ENCODE peak calls at places on chromosome 3, in seven cellular contexts. Y, I, X, F, G, L and T are unnamed samples.

GRCh38 chr3:35946857-35947514 is 307.7 kb downstream of the ARPP21 start:
- DNase-seq in Y (no peak), I (no peak), X (no peak), L (no peak), G (no peak), F (peak; percentile 45), T (no peak)

GRCh38 chr3:13826672-13827071 is 53.2 kb downstream of the WNT7A start:
- DNase-seq in F (no peak), G (no peak), I (no peak), Y (no peak), L (no peak), X (no peak), T (no peak)

GRCh38 chr3:90010341-90010740 is 902.9 kb downstream of the EPHA3 start:
- DNase-seq in Y (no peak), X (no peak), I (no peak), F (no peak), G (no peak), L (no peak), T (no peak)

GRCh38 chr3:171380711-171381435 is 79.3 kb downstream of the TNIK start:
- DNase-seq in X (no peak), Y (no peak), I (no peak), L (no peak), G (no peak), F (no peak), T (no peak)

GRCh38 chr3:85781806-85782205 is 823.0 kb downstream of the CADM2 start:
- DNase-seq in I (no peak), Y (no peak), F (peak; percentile 89), L (no peak), G (no peak), X (no peak), T (no peak)

GRCh38 chr3:157063926-157064325 is 96.0 kb downstream of the CCNL1 start:
- DNase-seq in I (no peak), X (no peak), Y (no peak), F (peak; percentile 29), G (no peak), L (no peak), T (no peak)

GRCh38 chr3:24318668-24319287 is 175.9 kb downstream of the THRB start:
- DNase-seq in Y (no peak), F (no peak), X (no peak), G (no peak), I (no peak), L (no peak), T (no peak)

GRCh38 chr3:50256978-50257890 is 11.7 kb upstream of the SEMA3B start:
- DNase-seq in X (peak; percentile 26), G (no peak), I (no peak), F (peak; percentile 22), L (no peak), Y (peak; percentile 41), T (no peak)

GRCh38 chr3:114155370-114155821 is 23.5 kb downstream of the DRD3 start:
- DNase-seq in Y (peak; percentile 36), F (peak; percentile 19), L (no peak), I (no peak), G (no peak), X (no peak), T (no peak)

GRCh38 chr3:102444101-102444500 is 9.3 kb downstream of the ZPLD1 start:
- DNase-seq in I (no peak), X (no peak), G (no peak), F (no peak), Y (no peak), L (no peak), T (no peak)

GRCh38 chr3:54853573-54854404 is 74.1 kb downstream of the LRTM1 start:
- DNase-seq in G (peak; percentile 96), Y (peak; percentile 48), I (peak; percentile 16), F (peak; percentile 54), X (peak; percentile 85), L (peak; percentile 98), T (no peak)

GRCh38 chr3:98213276-98213675 is 46.8 kb downstream of the OR5H15 start:
- DNase-seq in L (no peak), I (no peak), G (no peak), F (no peak), X (no peak), Y (no peak), T (no peak)

GRCh38 chr3:119294402-119294888 is 262 bp downstream of the ARHGAP31 start:
- DNase-seq in G (peak; percentile 93), L (peak; percentile 90), Y (peak; percentile 75), I (peak; percentile 67), X (peak; percentile 62), F (no peak), T (peak; percentile 79)

GRCh38 chr3:10867384-10867783 is 51.4 kb downstream of the SLC6A11 start:
- DNase-seq in L (no peak), X (no peak), G (no peak), F (no peak), Y (peak; percentile 15), I (no peak), T (no peak)

GRCh38 chr3:179969525-179969924 is 67.2 kb downstream of the PEX5L start:
- DNase-seq in L (no peak), I (no peak), X (no peak), F (peak; percentile 82), Y (peak; percentile 16), G (no peak), T (no peak)

GRCh38 chr3:188153498-188153948 is 434 bp upstream of the LPP start:
- DNase-seq in X (peak; percentile 84), Y (peak; percentile 67), L (peak; percentile 93), I (no peak), G (peak; percentile 95), F (peak; percentile 76), T (peak; percentile 52)

GRCh38 chr3:189630667-189631372 is 369 bp upstream of the TP63 start:
- DNase-seq in L (no peak), G (no peak), X (no peak), F (no peak), I (no peak), Y (no peak), T (no peak)

GRCh38 chr3:37202035-37202434 is 27.7 kb upstream of the LRRFIP2 start:
- DNase-seq in Y (no peak), F (no peak), I (no peak), X (no peak), L (no peak), G (no peak), T (no peak)

GRCh38 chr3:80559701-80560100 is 791.9 kb upstream of the ROBO1 start:
- DNase-seq in X (no peak), I (no peak), Y (no peak), F (no peak), L (no peak), G (no peak), T (no peak)

GRCh38 chr3:122754867-122755835 is 38.5 kb downstream of the HSPBAP1 start:
- DNase-seq in F (no peak), I (no peak), L (no peak), G (no peak), Y (peak; percentile 72), X (no peak), T (peak; percentile 56)

GRCh38 chr3:54631507-54632280 is 296.2 kb downstream of the LRTM1 start:
- DNase-seq in L (no peak), X (no peak), Y (no peak), F (no peak), G (no peak), I (no peak), T (no peak)

GRCh38 chr3:152175576-152175883 is 93.2 kb upstream of the MBNL1 start:
- DNase-seq in Y (no peak), L (no peak), F (no peak), I (no peak), X (no peak), G (no peak), T (no peak)

GRCh38 chr3:151775314-151776258 is 38.3 kb upstream of the AADAC start:
- DNase-seq in Y (no peak), G (no peak), X (no peak), L (no peak), F (no peak), I (no peak), T (no peak)

GRCh38 chr3:176978441-176978840 is 218.8 kb downstream of the TBL1XR1 start:
- DNase-seq in L (no peak), X (no peak), Y (no peak), I (no peak), G (no peak), F (no peak), T (no peak)

GRCh38 chr3:188476930-188477329 is 323.0 kb downstream of the LPP start:
- DNase-seq in Y (no peak), F (no peak), L (no peak), X (no peak), G (no peak), I (no peak), T (no peak)

GRCh38 chr3:126208618-126209256 is 28.4 kb upstream of the ALDH1L1 start:
- DNase-seq in X (peak; percentile 53), F (peak; percentile 98), Y (peak; percentile 45), G (peak; percentile 93), L (peak; percentile 89), I (no peak), T (no peak)

GRCh38 chr3:23993556-23994246 is 48.6 kb downstream of the NR1D2 start:
- DNase-seq in I (no peak), X (no peak), Y (no peak), G (no peak), F (no peak), L (no peak), T (no peak)

GRCh38 chr3:150480802-150481201 is 65.5 kb downstream of the SERP1 start:
- DNase-seq in Y (no peak), I (no peak), G (no peak), X (no peak), F (peak; percentile 15), L (no peak), T (no peak)

GRCh38 chr3:77606372-77606771 is 566.5 kb downstream of the ROBO2 start:
- DNase-seq in Y (no peak), X (no peak), I (no peak), F (no peak), G (no peak), L (no peak), T (no peak)

GRCh38 chr3:130950641-130951040 is 56.8 kb downstream of the ATP2C1 start:
- DNase-seq in L (no peak), I (no peak), X (no peak), Y (no peak), G (no peak), F (no peak), T (no peak)

GRCh38 chr3:86937306-86937791 is 53.6 kb downstream of the VGLL3 start:
- DNase-seq in L (peak; percentile 19), F (no peak), I (no peak), Y (no peak), G (no peak), X (no peak), T (no peak)

GRCh38 chr3:178947738-178948137 is 123.9 kb downstream of the ZMAT3 start:
- DNase-seq in L (no peak), I (no peak), F (peak; percentile 78), G (no peak), X (no peak), Y (no peak), T (no peak)

GRCh38 chr3:89467886-89468479 is 360.6 kb downstream of the EPHA3 start:
- DNase-seq in Y (no peak), F (peak; percentile 53), L (no peak), X (no peak), I (no peak), G (no peak), T (no peak)